ENCODE peak calls at places on chromosomes 5 and 9, in six cellular contexts. One of them, this sample, is unnamed.

GRCh38 chr5:119453045-119453383 is 717 bp downstream of the HSD17B4 start:
- DNase-seq in effector memory CD8-positive, alpha-beta T cell: no peak
- DNase-seq in ACHN: peak
- DNase-seq in GM12891: no peak
- DNase-seq in C1 segment of cervical spinal cord: peak
- DNase-seq in cardiac fibroblast: peak
- DNase-seq in this sample: peak

GRCh38 chr5:1772634-1773033 is 27.0 kb downstream of the MRPL36 start:
- DNase-seq in GM12891: no peak
- DNase-seq in effector memory CD8-positive, alpha-beta T cell: no peak
- DNase-seq in ACHN: peak
- DNase-seq in cardiac fibroblast: peak
- DNase-seq in C1 segment of cervical spinal cord: no peak
- DNase-seq in this sample: peak

GRCh38 chr5:114305402-114306207 is 56.3 kb upstream of the KCNN2 start:
- DNase-seq in C1 segment of cervical spinal cord: no peak
- DNase-seq in effector memory CD8-positive, alpha-beta T cell: no peak
- DNase-seq in cardiac fibroblast: peak
- DNase-seq in GM12891: no peak
- DNase-seq in ACHN: peak
- DNase-seq in this sample: peak

GRCh38 chr9:36392489-36392888 is 7.6 kb downstream of the RNF38 start:
- DNase-seq in C1 segment of cervical spinal cord: no peak
- DNase-seq in GM12891: no peak
- DNase-seq in effector memory CD8-positive, alpha-beta T cell: no peak
- DNase-seq in ACHN: no peak
- DNase-seq in cardiac fibroblast: no peak
- DNase-seq in this sample: no peak

GRCh38 chr5:95460662-95461061 is 69.5 kb downstream of the FAM81B start:
- DNase-seq in C1 segment of cervical spinal cord: no peak
- DNase-seq in cardiac fibroblast: no peak
- DNase-seq in GM12891: no peak
- DNase-seq in ACHN: no peak
- DNase-seq in effector memory CD8-positive, alpha-beta T cell: no peak
- DNase-seq in this sample: no peak

GRCh38 chr9:347667-348292 is 133.1 kb downstream of the DOCK8 start:
- DNase-seq in C1 segment of cervical spinal cord: no peak
- DNase-seq in GM12891: no peak
- DNase-seq in effector memory CD8-positive, alpha-beta T cell: no peak
- DNase-seq in cardiac fibroblast: peak
- DNase-seq in ACHN: peak
- DNase-seq in this sample: peak

GRCh38 chr5:160685695-160686094 is 166.3 kb downstream of the ATP10B start:
- DNase-seq in ACHN: peak
- DNase-seq in C1 segment of cervical spinal cord: no peak
- DNase-seq in cardiac fibroblast: no peak
- DNase-seq in effector memory CD8-positive, alpha-beta T cell: no peak
- DNase-seq in GM12891: peak
- DNase-seq in this sample: peak

GRCh38 chr5:146466521-146467349 is 19.6 kb downstream of the TCERG1 start:
- DNase-seq in C1 segment of cervical spinal cord: no peak
- DNase-seq in GM12891: no peak
- DNase-seq in ACHN: peak
- DNase-seq in cardiac fibroblast: peak
- DNase-seq in effector memory CD8-positive, alpha-beta T cell: no peak
- DNase-seq in this sample: peak

GRCh38 chr9:3177362-3177761 is 333.5 kb upstream of the PUM3 start:
- DNase-seq in cardiac fibroblast: no peak
- DNase-seq in GM12891: no peak
- DNase-seq in effector memory CD8-positive, alpha-beta T cell: no peak
- DNase-seq in ACHN: no peak
- DNase-seq in C1 segment of cervical spinal cord: no peak
- DNase-seq in this sample: no peak

GRCh38 chr5:90685425-90686022 is 126.9 kb downstream of the ADGRV1 start:
- DNase-seq in cardiac fibroblast: no peak
- DNase-seq in C1 segment of cervical spinal cord: no peak
- DNase-seq in ACHN: no peak
- DNase-seq in GM12891: no peak
- DNase-seq in effector memory CD8-positive, alpha-beta T cell: no peak
- DNase-seq in this sample: no peak

GRCh38 chr9:91945277-91946074 is 4.6 kb downstream of the ROR2 start:
- DNase-seq in cardiac fibroblast: no peak
- DNase-seq in C1 segment of cervical spinal cord: no peak
- DNase-seq in effector memory CD8-positive, alpha-beta T cell: no peak
- DNase-seq in GM12891: no peak
- DNase-seq in ACHN: no peak
- DNase-seq in this sample: no peak

This sample was measured in A549.